ENCODE peak calls at places on chromosomes 2 and 18, in seven cellular contexts. Y is T-helper 17 cell, S is H54, X is putamen, F is KBM-7, Z is MCF 10A, O is fibroblast of lung. D is an unnamed sample.

GRCh38 chr2:203579131-203579643 is 44.1 kb upstream of the RAPH1 start:
- DNase-seq in Y (no peak), S (peak), X (no peak), F (no peak), Z (peak), O (peak), D (peak)

GRCh38 chr2:187319441-187320108 is 128.5 kb downstream of the CALCRL start:
- DNase-seq in Y (no peak), S (no peak), X (no peak), F (peak), Z (peak), O (peak), D (no peak)

GRCh38 chr2:99140860-99141109 is 722 bp upstream of the C2orf15 start:
- DNase-seq in Y (no peak), S (peak), X (no peak), F (no peak), Z (no peak), O (peak), D (no peak)

GRCh38 chr18:8870528-8870927 is 165.2 kb downstream of the MTCL1 start:
- DNase-seq in Y (no peak), S (no peak), X (no peak), F (no peak), Z (peak), O (no peak), D (no peak)

GRCh38 chr2:219112651-219113338 is 47.8 kb downstream of the NHEJ1 start:
- DNase-seq in Y (no peak), S (no peak), X (no peak), F (no peak), Z (no peak), O (no peak), D (no peak)

GRCh38 chr2:36800381-36800780 is 103.9 kb downstream of the VIT start:
- DNase-seq in Y (no peak), S (no peak), X (peak), F (no peak), Z (no peak), O (no peak), D (no peak)

GRCh38 chr18:48885951-48886400 is 64.8 kb downstream of the SMAD7 start:
- DNase-seq in Y (no peak), S (no peak), X (no peak), F (no peak), Z (no peak), O (no peak), D (no peak)

GRCh38 chr2:220279840-220280239 is 652.4 kb downstream of the SLC4A3 start:
- DNase-seq in Y (no peak), S (no peak), X (no peak), F (no peak), Z (no peak), O (no peak), D (no peak)

GRCh38 chr2:8061219-8061618 is 620.6 kb upstream of the ID2 start:
- DNase-seq in Y (no peak), S (no peak), X (no peak), F (no peak), Z (no peak), O (no peak), D (no peak)

GRCh38 chr2:29053680-29054400 is 20.5 kb downstream of the PCARE start:
- DNase-seq in Y (no peak), S (no peak), X (no peak), F (no peak), Z (peak), O (no peak), D (no peak)

GRCh38 chr2:42009657-42010580 is 37.9 kb upstream of the PKDCC start:
- DNase-seq in Y (no peak), S (no peak), X (no peak), F (no peak), Z (no peak), O (no peak), D (no peak)

GRCh38 chr2:231794383-231794782 is 8.1 kb downstream of the COPS7B start:
- DNase-seq in Y (no peak), S (no peak), X (no peak), F (no peak), Z (no peak), O (no peak), D (no peak)

D was measured in activated CD8-positive, alpha-beta T cell treated with anti-CD3 and anti-CD28 coated beads, Interleukin-2, amount 10 ng/mL, durations not matched to agents 7 days and 5 days.